ENCODE peak calls at places on chromosomes 7 and 10, in seven cellular contexts. H is small intestine, A is AG04450, M is fibroblast of mammary gland, Q is LoVo, T is GM04504, X is Right ventricle myocardium inferior. J is an unnamed sample.

GRCh38 chr10:72027498-72027897 is 60.9 kb downstream of the SPOCK2 start:
- DNase-seq in H (peak), Q (peak), A (no peak), X (no peak), T (no peak), M (no peak), J (no peak)

GRCh38 chr7:137674551-137675409 is 172.0 kb downstream of the DGKI start:
- DNase-seq in A (no peak), H (no peak), Q (no peak), M (no peak), X (no peak), T (no peak), J (no peak)

GRCh38 chr7:99928994-99929729 is at the start of gene GJC3:
- DNase-seq in M (peak), X (peak), A (no peak), H (peak), Q (peak), T (peak), J (peak)

GRCh38 chr7:81884817-81885216 is 115.0 kb upstream of the HGF start:
- DNase-seq in H (no peak), M (no peak), X (no peak), Q (no peak), T (no peak), A (no peak), J (no peak)

GRCh38 chr10:43606323-43607198 is at the start of gene ZNF485:
- DNase-seq in Q (peak), H (peak), M (peak), A (no peak), T (no peak), X (peak), J (peak)

GRCh38 chr7:17099083-17099973 is 199.1 kb upstream of the AHR start:
- DNase-seq in M (peak), A (no peak), X (no peak), Q (peak), T (no peak), H (peak), J (peak)

GRCh38 chr10:97072851-97073665 is 112.7 kb downstream of the SLIT1 start:
- DNase-seq in M (peak), X (peak), T (peak), Q (peak), A (peak), H (peak), J (peak)

GRCh38 chr10:48579251-48579960 is 25.5 kb downstream of the ARHGAP22 start:
- DNase-seq in X (no peak), H (no peak), A (peak), Q (no peak), T (no peak), M (peak), J (no peak)

GRCh38 chr10:29160110-29160669 is 128.7 kb upstream of the LYZL1 start:
- DNase-seq in M (peak), Q (peak), A (no peak), H (no peak), X (no peak), T (peak), J (peak)

GRCh38 chr7:127690806-127691205 is 38.8 kb downstream of the SND1 start:
- DNase-seq in T (no peak), H (no peak), M (no peak), X (no peak), A (no peak), Q (no peak), J (no peak)

GRCh38 chr10:1526427-1527055 is 210.8 kb downstream of the ADARB2 start:
- DNase-seq in T (no peak), A (no peak), X (no peak), M (no peak), Q (no peak), H (no peak), J (no peak)

GRCh38 chr7:111090834-111091233 is at the start of gene LRRN3:
- DNase-seq in M (peak), A (no peak), H (peak), X (peak), T (no peak), Q (no peak), J (no peak)

GRCh38 chr10:113530476-113530875 is 22.4 kb upstream of the HABP2 start:
- DNase-seq in A (no peak), T (no peak), X (no peak), M (no peak), H (no peak), Q (no peak), J (no peak)

GRCh38 chr10:5416981-5417380 is 4.6 kb downstream of the NET1 start:
- DNase-seq in H (no peak), T (no peak), M (no peak), A (no peak), Q (no peak), X (no peak), J (no peak)

GRCh38 chr10:125076121-125076825 is 84.1 kb downstream of the CTBP2 start:
- DNase-seq in A (no peak), X (no peak), M (no peak), T (no peak), Q (no peak), H (no peak), J (no peak)

GRCh38 chr10:30103595-30104310 is 44.4 kb upstream of the JCAD start:
- DNase-seq in H (no peak), Q (no peak), T (no peak), A (no peak), X (no peak), M (peak), J (no peak)

GRCh38 chr10:21617267-21617666 is 83.2 kb downstream of the MLLT10 start:
- DNase-seq in Q (no peak), T (no peak), X (no peak), M (peak), A (no peak), H (no peak), J (no peak)

GRCh38 chr10:31262672-31263071 is 56.3 kb upstream of the ZEB1 start:
- DNase-seq in Q (no peak), X (no peak), T (peak), H (no peak), A (peak), M (peak), J (no peak)

GRCh38 chr10:124091646-124092269 is 1.6 kb downstream of the CHST15 start:
- DNase-seq in M (no peak), T (no peak), A (no peak), Q (no peak), X (peak), H (no peak), J (no peak)

GRCh38 chr7:69283421-69283820 is 314.9 kb upstream of the AUTS2 start:
- DNase-seq in H (no peak), T (no peak), X (no peak), M (peak), A (no peak), Q (no peak), J (no peak)